ENCODE peak calls at places on chromosomes 1 and 21, in six cellular contexts. D is LoVo; B is breast epithelium; F is hippocampal formation; W is stimulated activated CD8-positive, alpha-beta memory T cell treated with anti-CD3 and anti-CD28 coated beads, Interleukin-7, amount 100 ng/mL, for 4 hours; X is NCI-H345. V is an unnamed sample.

GRCh38 chr1:6783956-6784559 is 1.2 kb upstream of the CAMTA1 start:
- DNase-seq in D (peak; percentile 5), B (no peak), F (no peak), W (no peak), X (no peak), V (no peak)

GRCh38 chr1:65163193-65163805 is 15.3 kb downstream of the AK4 start:
- DNase-seq in D (no peak), B (no peak), F (no peak), W (no peak), X (no peak), V (no peak)

GRCh38 chr21:45506836-45507522 is 35.3 kb downstream of the SLC19A1 start:
- DNase-seq in D (no peak), B (no peak), F (no peak), W (no peak), X (peak; percentile 51), V (no peak)

GRCh38 chr21:15250384-15250783 is 185.6 kb upstream of the NRIP1 start:
- DNase-seq in D (no peak), B (no peak), F (no peak), W (no peak), X (no peak), V (no peak)

GRCh38 chr1:183449223-183449770 is 23.0 kb upstream of the SMG7 start:
- DNase-seq in D (no peak), B (no peak), F (no peak), W (no peak), X (no peak), V (no peak)

GRCh38 chr1:941588-942383 is 17.3 kb downstream of the NOC2L start:
- DNase-seq in D (peak; percentile 44), B (no peak), F (no peak), W (no peak), X (peak; percentile 79), V (peak; percentile 93)

GRCh38 chr21:35658242-35658641 is 402.1 kb downstream of the SETD4 start:
- DNase-seq in D (no peak), B (no peak), F (peak; percentile 7), W (no peak), X (no peak), V (no peak)

GRCh38 chr1:179929955-179930798 is 24.4 kb upstream of the CEP350 start:
- DNase-seq in D (no peak), B (no peak), F (no peak), W (no peak), X (no peak), V (no peak)

GRCh38 chr1:243568793-243569192 is 281.2 kb downstream of the AKT3 start:
- DNase-seq in D (no peak), B (no peak), F (no peak), W (no peak), X (no peak), V (no peak)

GRCh38 chr1:228226956-228227791 is 19.3 kb downstream of the OBSCN start:
- DNase-seq in D (peak; percentile 6), B (no peak), F (no peak), W (no peak), X (no peak), V (no peak)